ENCODE peak calls at places on chromosome 10, in ten cellular contexts. Y is uterus, K is IMR-90, A is GM12878, G is transverse colon, X is testis, V is ovary, I is HCT116, T is Peyer's patch, R is body of pancreas. N is an unnamed sample.

GRCh38 chr10:104472957-104473745 is 119.5 kb downstream of the CFAP58 start:
- DNase-seq in K (peak; percentile 4), T (no peak), X (no peak), R (peak; percentile 30), A (no peak), V (no peak), Y (no peak), G (no peak), I (no peak), N (no peak)

GRCh38 chr10:57992321-57993077 is 275.2 kb downstream of the IPMK start:
- DNase-seq in I (no peak), T (no peak), R (peak; percentile 9), V (no peak), G (no peak), K (peak; percentile 19), X (no peak), Y (no peak), A (no peak), N (no peak)

GRCh38 chr10:111921821-111922220 is 261.7 kb downstream of the GPAM start:
- DNase-seq in G (no peak), T (no peak), A (no peak), V (no peak), I (no peak), Y (no peak), R (no peak), K (no peak), X (no peak), N (no peak)

GRCh38 chr10:62594093-62594520 is 210.4 kb upstream of the ADO start:
- DNase-seq in T (peak; percentile 78), K (peak; percentile 56), A (peak; percentile 30), R (peak; percentile 63), V (peak; percentile 71), X (peak; percentile 61), I (peak; percentile 53), G (peak; percentile 56), Y (no peak), N (peak; percentile 36)

GRCh38 chr10:78995977-78996355 is 72.8 kb upstream of the ZMIZ1 start:
- DNase-seq in Y (no peak), X (no peak), G (no peak), K (no peak), A (no peak), V (no peak), R (no peak), I (no peak), T (no peak), N (no peak)

GRCh38 chr10:73785721-73786511 is 510 bp downstream of the ZSWIM8 start:
- DNase-seq in R (peak; percentile 57), V (no peak), X (peak; percentile 32), T (peak; percentile 71), Y (no peak), G (peak; percentile 55), K (peak; percentile 65), I (no peak), A (no peak), N (no peak)

GRCh38 chr10:131810036-131810804 is 90.6 kb upstream of the PPP2R2D start:
- DNase-seq in X (no peak), R (no peak), Y (no peak), T (no peak), V (no peak), K (no peak), I (no peak), A (no peak), G (no peak), N (no peak)

GRCh38 chr10:15457382-15457781 is 86.3 kb upstream of the FAM171A1 start:
- DNase-seq in Y (no peak), I (no peak), R (no peak), K (no peak), X (no peak), T (no peak), V (no peak), G (no peak), A (no peak), N (no peak)

GRCh38 chr10:60175418-60175817 is 214.3 kb downstream of the ANK3 start:
- DNase-seq in Y (no peak), T (no peak), R (no peak), I (no peak), V (no peak), G (no peak), K (peak; percentile 12), A (no peak), X (no peak), N (no peak)

GRCh38 chr10:102641880-102642552 is 2.3 kb upstream of the TRIM8 start:
- DNase-seq in G (peak; percentile 99), Y (peak; percentile 99), A (peak; percentile 90), X (peak; percentile 99), I (peak; percentile 96), T (peak; percentile 99), V (peak; percentile 99), K (peak; percentile 97), R (peak; percentile 100), N (peak; percentile 99)
- TF ChIP-seq POLR2A in G (peak; percentile 92), Y (peak; percentile 96), A (peak; percentile 91), X (peak; percentile 74), I (peak; percentile 42), T (peak; percentile 62), V (peak; percentile 94), K (peak; percentile 62), R (peak; percentile 84), N (no peak)

GRCh38 chr10:22801759-22802158 is 87.4 kb upstream of the PIP4K2A start:
- DNase-seq in G (no peak), I (no peak), A (no peak), X (no peak), R (no peak), K (no peak), T (no peak), Y (no peak), V (no peak), N (no peak)

GRCh38 chr10:22803201-22803895 is 89.0 kb upstream of the PIP4K2A start:
- DNase-seq in V (no peak), G (no peak), Y (no peak), I (no peak), T (no peak), R (no peak), X (no peak), A (no peak), K (peak; percentile 62), N (no peak)

GRCh38 chr10:22810643-22811254 is 96.4 kb upstream of the PIP4K2A start:
- DNase-seq in X (no peak), Y (no peak), A (no peak), T (no peak), K (no peak), G (no peak), R (no peak), V (no peak), I (no peak), N (no peak)

GRCh38 chr10:22807238-22807637 is 92.9 kb upstream of the PIP4K2A start:
- DNase-seq in I (no peak), R (no peak), Y (no peak), K (no peak), X (no peak), A (no peak), T (no peak), V (no peak), G (no peak), N (no peak)

DNA sequence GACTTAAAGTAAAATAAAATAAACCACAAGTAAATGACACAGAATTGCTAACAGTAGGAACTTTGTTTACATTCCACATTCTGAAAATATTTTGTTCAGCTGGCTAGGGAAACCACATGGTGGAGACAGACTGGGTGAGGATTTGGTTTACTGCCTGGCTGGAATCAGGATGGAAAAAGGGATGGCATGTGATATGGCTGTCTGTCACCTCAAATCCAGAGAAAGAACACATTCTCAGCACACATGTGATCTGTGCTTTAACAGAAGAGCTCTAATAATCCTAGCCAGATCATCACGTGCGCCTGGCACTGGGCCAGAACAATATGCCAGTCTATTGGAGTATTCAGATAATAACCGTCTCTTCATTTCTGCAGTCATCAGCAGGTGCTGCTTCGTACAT is 90.9 kb upstream of the PIP4K2A start:
- DNase-seq in V (peak; percentile 15), K (peak; percentile 58), R (peak; percentile 31), X (no peak), A (no peak), I (no peak), G (no peak), Y (no peak), T (no peak), N (peak; percentile 87)
- TF ChIP-seq CTCF in V (no peak), K (peak; percentile 15), R (no peak), X (no peak), A (no peak), I (no peak), G (no peak), Y (no peak), T (no peak), N (no peak)

DNA sequence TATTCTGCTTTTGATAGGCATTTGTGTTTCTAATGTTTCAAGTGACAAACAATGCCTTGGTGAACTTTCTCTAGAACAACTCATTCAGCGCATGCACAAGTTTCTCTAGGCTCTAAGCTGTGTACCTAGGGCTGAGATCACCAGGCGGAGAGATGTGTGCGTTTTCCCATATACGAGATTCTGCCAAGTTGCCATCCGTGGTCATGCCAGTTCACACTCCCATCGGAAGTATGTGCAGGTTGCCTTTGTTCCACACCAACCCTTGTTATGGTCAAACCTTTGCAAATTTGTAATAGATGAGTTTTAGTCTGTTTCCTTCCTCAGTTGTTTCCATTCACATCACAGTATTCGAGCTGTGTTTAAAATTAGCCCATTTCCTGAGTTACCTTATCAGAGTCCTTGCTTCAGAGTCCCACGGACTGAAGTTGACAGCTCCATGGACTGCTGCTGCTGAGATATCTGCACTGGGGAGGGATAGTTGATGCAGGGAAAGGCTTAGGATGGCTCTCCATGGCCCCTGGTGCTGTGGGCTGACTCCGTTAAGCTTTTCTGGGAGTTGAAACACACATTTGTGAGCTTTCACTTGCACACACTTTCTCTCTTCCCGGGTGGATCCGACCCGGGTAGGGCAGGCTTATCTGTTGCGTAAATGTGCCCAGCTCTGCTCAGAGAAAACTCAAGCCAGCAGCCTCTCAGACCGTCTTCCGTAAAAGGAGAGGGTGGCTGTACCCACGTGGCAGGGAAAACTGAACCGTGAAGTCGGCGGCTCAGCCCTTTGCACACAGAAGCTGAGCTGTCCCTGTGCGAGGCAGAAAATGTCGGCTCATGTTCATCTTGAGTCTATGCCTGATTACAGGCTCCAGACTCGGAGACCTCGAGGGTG is 49.4 kb downstream of the HK1 start:
- DNase-seq in T (peak; percentile 83), G (peak; percentile 75), Y (peak; percentile 66), I (no peak), K (peak; percentile 63), X (peak; percentile 77), V (peak; percentile 52), R (peak; percentile 67), A (no peak), N (peak; percentile 91)
- TF ChIP-seq POLR2A in T (no peak), G (no peak), Y (peak; percentile 16), I (no peak), K (no peak), X (no peak), V (no peak), R (no peak), A (peak; percentile 73), N (no peak)

GRCh38 chr10:75401569-75402485 is at the start of gene ZNF503:
- DNase-seq in A (peak; percentile 27), R (peak; percentile 98), G (peak; percentile 94), T (peak; percentile 95), I (peak; percentile 94), K (peak; percentile 97), V (peak; percentile 97), X (peak; percentile 98), Y (peak; percentile 99), N (peak; percentile 97)
- TF ChIP-seq CTCF in A (no peak), R (peak; percentile 69), G (peak; percentile 28), T (no peak), I (no peak), K (peak; percentile 6), V (peak; percentile 80), X (peak; percentile 53), Y (peak; percentile 39), N (no peak)